ENCODE peak calls at places on chromosomes 16 and 17, in four cellular contexts. H is GM12864, U is foreskin fibroblast, S is fibroblast of lung. L is an unnamed sample.

GRCh38 chr17:62064791-62065563 is at the start of gene MED13:
- DNase-seq in H (no peak), U (peak), S (peak), L (no peak)

GRCh38 chr17:42312285-42313130 is 24.2 kb downstream of the STAT5A start:
- DNase-seq in H (no peak), S (peak), U (peak), L (peak)

GRCh38 chr16:53056528-53056881 is 1.7 kb downstream of the CHD9 start:
- DNase-seq in U (peak), H (no peak), S (peak), L (no peak)

GRCh38 chr17:4241535-4241934 is 22.2 kb downstream of the ANKFY1 start:
- DNase-seq in U (no peak), H (no peak), S (no peak), L (no peak)

GRCh38 chr16:57039148-57039812 is 49.9 kb downstream of the NLRC5 start:
- DNase-seq in U (peak), S (peak), H (peak), L (no peak)

GRCh38 chr17:8875957-8876356 is 8.5 kb upstream of the PIK3R6 start:
- DNase-seq in H (no peak), U (peak), S (peak), L (peak)

GRCh38 chr17:2050246-2050866 is 4.5 kb upstream of the HIC1 start:
- DNase-seq in S (peak), H (no peak), U (peak), L (no peak)

GRCh38 chr17:2705888-2706795 is 5.4 kb downstream of the CLUH start:
- DNase-seq in S (no peak), H (no peak), U (no peak), L (no peak)

GRCh38 chr17:8941520-8941919 is 24.0 kb downstream of the PIK3R5 start:
- DNase-seq in U (no peak), S (no peak), H (no peak), L (no peak)

GRCh38 chr17:61492759-61493526 is 40.7 kb downstream of the TBX4 start:
- DNase-seq in S (peak), H (no peak), U (peak), L (no peak)

GRCh38 chr17:15648384-15648783 is 28.9 kb upstream of the FBXW10B start:
- DNase-seq in H (no peak), U (peak), S (peak), L (no peak)
- H3K4me3 ChIP-seq in H (no peak), U (peak), S (peak), L (peak)

DNA sequence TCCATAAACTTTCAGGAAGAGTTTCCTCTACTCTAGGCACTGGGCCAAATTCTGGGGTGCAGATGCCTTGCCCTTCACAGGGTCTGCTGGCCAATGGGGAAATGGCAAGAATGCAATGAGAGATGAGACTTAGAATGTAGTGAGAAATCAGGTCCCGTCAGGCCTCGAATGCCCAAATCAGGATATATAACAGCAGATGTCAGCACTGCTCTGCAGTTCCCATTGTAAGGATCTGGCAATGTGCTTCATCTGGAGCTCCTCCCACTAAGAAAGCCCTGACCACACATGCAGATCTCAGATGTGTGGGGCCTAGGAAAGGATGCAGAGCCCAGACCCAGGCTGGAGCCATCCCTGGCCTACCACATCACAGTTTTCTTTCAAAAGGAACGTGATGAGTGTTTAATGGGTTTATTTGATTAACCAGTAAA is 13.9 kb upstream of the LPCAT2 start:
- DNase-seq in S (peak), H (no peak), U (peak), L (peak)
- TF ChIP-seq CTCF in S (peak), H (no peak), U (no peak), L (peak)

GRCh38 chr16:85227262-85227923 is 115.1 kb upstream of the CIBAR2 start:
- DNase-seq in U (no peak), H (peak), S (peak), L (no peak)
- H3K4me3 ChIP-seq in U (no peak), H (peak), S (no peak), L (no peak)

GRCh38 chr16:3460121-3460520 is 16.6 kb downstream of the NAA60 start:
- DNase-seq in H (no peak), S (no peak), U (no peak), L (no peak)
- TF ChIP-seq CTCF in H (no peak), S (no peak), U (no peak), L (no peak)

GRCh38 chr17:58412910-58413630 is 4.3 kb downstream of the RNF43 start:
- DNase-seq in H (no peak), U (no peak), S (no peak), L (no peak)
- H3K4me3 ChIP-seq in H (no peak), U (no peak), S (no peak), L (no peak)

DNA sequence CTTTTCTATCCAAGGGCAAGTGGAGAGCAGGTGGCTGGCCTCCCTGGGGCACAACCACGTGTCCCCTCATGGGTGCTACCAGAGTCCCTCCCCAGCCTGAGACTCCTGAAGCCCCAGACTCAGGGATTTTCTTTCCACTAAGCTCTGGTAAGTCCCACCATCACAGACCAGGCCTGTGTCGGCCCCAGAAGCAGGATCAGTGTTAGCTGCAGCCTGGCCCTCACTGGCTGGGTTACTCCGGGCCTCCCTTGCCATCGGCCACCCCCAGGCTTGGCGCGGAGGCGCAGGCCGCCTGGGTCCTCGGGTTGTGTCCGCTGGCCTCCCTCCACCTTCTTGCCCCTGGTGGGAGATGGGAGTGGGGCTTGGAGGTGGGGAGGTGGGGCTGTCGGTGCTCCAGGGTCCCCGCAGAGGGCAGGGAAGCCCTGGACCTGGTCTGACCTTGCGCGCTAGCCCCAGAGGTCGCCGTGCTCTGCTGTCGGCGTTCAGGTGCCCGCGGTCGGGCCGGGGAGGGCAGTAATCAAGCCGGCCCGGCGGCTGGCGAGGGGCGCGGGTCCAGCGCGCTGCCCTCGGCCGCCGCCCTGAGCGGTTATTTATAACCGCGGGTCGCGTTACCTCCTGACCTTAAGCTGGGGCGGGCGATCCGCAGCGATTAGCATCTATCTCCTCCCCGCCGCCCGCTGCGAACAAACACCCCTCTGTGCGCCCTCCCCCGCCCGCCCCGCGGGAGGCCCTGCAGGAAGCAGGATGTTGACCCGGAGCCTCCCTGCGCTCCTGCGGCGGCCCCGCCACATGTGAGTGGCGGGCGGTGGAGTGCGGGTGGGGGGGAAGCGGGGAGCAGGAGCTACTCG is 78.1 kb upstream of the TOB1 start:
- DNase-seq in H (no peak), U (peak), S (peak), L (no peak)
- TF ChIP-seq CTCF in H (no peak), U (no peak), S (no peak), L (no peak)

DNA sequence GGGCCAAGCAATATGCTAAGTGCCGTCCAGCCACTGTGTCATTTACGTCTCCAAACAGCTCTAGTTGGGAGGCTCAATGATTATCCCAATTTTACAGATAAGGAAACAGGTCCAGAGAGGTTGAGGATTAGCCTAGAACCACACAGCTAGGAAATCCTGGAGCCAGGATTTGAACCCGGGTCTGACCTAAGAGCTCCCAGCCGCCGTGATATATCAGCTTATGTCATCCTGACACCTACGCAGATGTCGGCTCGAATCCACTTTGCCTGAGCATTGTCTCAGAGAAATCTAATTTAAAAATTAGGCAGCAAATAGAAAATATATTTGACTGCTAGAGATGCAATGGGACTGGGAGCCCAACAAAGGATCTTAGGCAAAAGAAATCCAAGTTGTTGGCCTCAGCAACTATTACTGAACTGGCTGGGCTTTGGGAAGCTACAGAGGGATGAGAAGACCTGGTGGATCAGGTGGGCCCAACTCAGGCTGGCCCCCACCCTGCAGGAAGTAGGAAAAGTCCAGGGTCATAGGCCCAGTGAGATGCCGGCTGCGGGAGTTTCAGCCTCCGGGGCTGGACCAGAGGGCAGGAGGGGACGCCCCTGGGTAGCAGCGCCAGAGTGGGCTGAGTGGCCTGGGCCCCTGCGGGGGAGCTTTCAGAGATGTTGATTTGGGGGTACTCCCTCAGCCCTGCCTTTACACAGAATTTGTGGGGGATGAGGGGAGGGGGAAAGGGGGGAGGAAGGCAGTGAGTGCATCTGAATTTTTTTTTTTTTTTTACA is 35.1 kb upstream of the IL21R start:
- DNase-seq in H (no peak), S (no peak), U (peak), L (no peak)
- H3K4me3 ChIP-seq in H (no peak), S (no peak), U (no peak), L (no peak)

GRCh38 chr16:74107795-74108610 is 188.6 kb upstream of the PSMD7 start:
- DNase-seq in U (peak), H (no peak), S (no peak), L (peak)
- TF ChIP-seq CTCF in U (peak), H (peak), S (peak), L (peak)

DNA sequence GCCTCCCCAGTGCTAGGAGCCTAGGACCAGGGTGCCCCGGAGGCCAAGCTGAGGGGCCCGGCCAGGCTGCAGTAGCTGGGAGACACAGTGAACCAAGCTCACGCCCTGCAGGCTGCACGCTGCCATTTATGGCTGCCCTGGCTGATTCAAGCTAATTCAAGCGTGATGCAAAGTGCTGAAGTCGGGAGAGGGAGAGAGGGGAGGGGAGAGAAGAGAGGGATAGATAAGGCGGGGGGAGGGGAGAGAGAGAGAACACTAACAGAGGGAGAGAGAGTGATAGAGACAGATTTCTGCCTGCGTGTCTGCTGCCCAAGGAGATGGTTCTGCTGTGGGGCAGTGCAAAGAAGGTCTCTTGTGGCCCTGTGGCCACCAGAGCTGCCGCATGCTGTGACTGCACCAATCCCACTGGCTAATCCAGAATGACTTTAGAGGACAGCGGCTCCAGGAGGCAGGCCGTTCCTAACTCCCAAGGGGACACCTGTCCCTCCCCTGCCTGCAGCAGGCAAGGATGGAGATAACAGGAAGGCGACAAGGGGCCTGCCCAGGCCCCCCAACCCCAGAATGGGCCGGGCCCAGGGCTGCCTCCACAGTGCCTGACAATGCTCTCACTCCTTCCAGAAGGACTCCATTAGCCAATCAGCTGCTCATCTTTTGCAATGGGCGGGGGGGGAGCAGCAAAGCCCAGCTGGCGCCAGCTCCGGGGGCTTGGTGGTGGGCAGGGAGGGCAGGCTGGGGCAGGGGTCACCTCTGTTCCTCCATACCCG is 12.9 kb downstream of the MXRA7 start:
- DNase-seq in S (peak), H (no peak), U (peak), L (no peak)
- H3K4me3 ChIP-seq in S (no peak), H (no peak), U (no peak), L (no peak)

L was measured in HFF-Myc.